ENCODE peak calls at places on chromosomes 13 and 19, in nine cellular contexts. C is NCI-H1436; J is AG10803; Y is stimulated activated CD4-positive, alpha-beta T cell treated with anti-CD3 and anti-CD28 coated beads, Interleukin-15, amount 100 ng/mL, for 1 hour; O is astrocyte of the hippocampus; E is AG09319; L is NCI-H774; K is activated naive CD4-positive, alpha-beta T cell treated with anti-CD3 and anti-CD28 coated beads, Interleukin-2, amount 10 ng/mL, durations not matched to agents 7 days and 5 days; B is ELR. D is an unnamed sample.
A peak's percentile ranks its signal among the peaks of the same experiment; 100 is the strongest.

GRCh38 chr13:93279982-93280381 is 53.4 kb downstream of the GPC6 start:
- DNase-seq in E (no peak), O (no peak), L (no peak), K (no peak), Y (no peak), J (no peak), B (no peak), C (no peak), D (no peak)

GRCh38 chr19:3932931-3933810 is at the start of gene NMRK2:
- DNase-seq in B (no peak), C (peak; percentile 70), K (no peak), O (no peak), L (no peak), J (no peak), Y (no peak), E (no peak), D (no peak)

GRCh38 chr19:6464070-6464873 is at the start of gene CRB3:
- DNase-seq in B (no peak), C (peak; percentile 78), E (no peak), Y (no peak), L (peak; percentile 85), K (peak; percentile 60), J (no peak), O (no peak), D (no peak)

GRCh38 chr13:58960909-58961308 is 1202.8 kb downstream of the DIAPH3 start:
- DNase-seq in Y (no peak), J (no peak), O (peak; percentile 50), B (peak; percentile 1), L (no peak), K (no peak), E (no peak), C (no peak), D (no peak)

GRCh38 chr13:27928805-27929753 is 9.3 kb downstream of the PDX1 start:
- DNase-seq in K (no peak), J (no peak), E (no peak), L (no peak), B (no peak), O (no peak), C (no peak), Y (no peak), D (no peak)

GRCh38 chr19:33301011-33301899 is 1.1 kb downstream of the CEBPA start:
- DNase-seq in O (peak; percentile 36), L (no peak), C (no peak), B (no peak), K (peak; percentile 11), Y (no peak), J (peak; percentile 11), E (no peak), D (no peak)

GRCh38 chr13:108026671-108027410 is 188.5 kb downstream of the LIG4 start:
- DNase-seq in J (no peak), K (no peak), Y (no peak), E (no peak), L (no peak), O (no peak), B (no peak), C (no peak), D (no peak)

GRCh38 chr19:49613374-49613773 is 22.4 kb downstream of the PRR12 start:
- DNase-seq in E (no peak), B (peak; percentile 66), K (no peak), O (peak; percentile 24), C (no peak), L (no peak), J (no peak), Y (no peak), D (no peak)

GRCh38 chr19:44032001-44032610 is 6.9 kb downstream of the ZNF222 start:
- DNase-seq in B (no peak), L (no peak), Y (no peak), O (no peak), K (no peak), J (no peak), E (no peak), C (no peak), D (no peak)

GRCh38 chr19:13621413-13621812 is 115.1 kb upstream of the CACNA1A start:
- DNase-seq in E (peak; percentile 79), J (peak; percentile 80), Y (no peak), L (no peak), C (no peak), O (peak; percentile 93), K (peak; percentile 32), B (peak; percentile 99), D (peak; percentile 89)

GRCh38 chr19:55550321-55550650 is 4.9 kb upstream of the SBK3 start:
- DNase-seq in O (peak; percentile 59), L (no peak), J (no peak), Y (no peak), B (peak; percentile 43), K (no peak), E (no peak), C (no peak), D (no peak)

GRCh38 chr13:81106348-81106747 is 765.4 kb upstream of the SPRY2 start:
- DNase-seq in K (no peak), B (no peak), J (no peak), L (no peak), C (no peak), Y (no peak), O (no peak), E (no peak), D (no peak)

GRCh38 chr13:76976488-76976887 is 15.4 kb upstream of the CLN5 start:
- DNase-seq in O (peak; percentile 43), Y (no peak), L (no peak), K (peak; percentile 29), E (no peak), J (no peak), C (no peak), B (peak; percentile 26), D (no peak)

GRCh38 chr13:44976949-44977583 is 12.2 kb downstream of the NUFIP1 start:
- DNase-seq in J (no peak), K (no peak), Y (no peak), B (no peak), E (no peak), O (no peak), C (no peak), L (no peak), D (no peak)

D was measured in GM04504.